ENCODE peak calls at places on chromosomes 3 and 15, in four cellular contexts. One of them, this sample, is unnamed.

GRCh38 chr3:30401971-30402370 is 204.4 kb upstream of the TGFBR2 start:
- DNase-seq in A549: no peak
- DNase-seq in HepG2: no peak
- DNase-seq in H1: no peak
- DNase-seq in this sample: no peak

GRCh38 chr3:158167737-158168469 is 58.0 kb downstream of the RSRC1 start:
- DNase-seq in HepG2: peak
- DNase-seq in A549: peak
- DNase-seq in H1: no peak
- DNase-seq in this sample: peak

GRCh38 chr3:24137958-24138875 is 193.1 kb downstream of the NR1D2 start:
- DNase-seq in HepG2: no peak
- DNase-seq in H1: no peak
- DNase-seq in A549: no peak
- DNase-seq in this sample: no peak

GRCh38 chr3:120741837-120742197 is 499 bp downstream of the RABL3 start:
- DNase-seq in H1: no peak
- DNase-seq in HepG2: peak
- DNase-seq in A549: no peak
- DNase-seq in this sample: no peak

GRCh38 chr3:113035387-113035982 is 44.7 kb downstream of the GTPBP8 start:
- DNase-seq in H1: peak
- DNase-seq in HepG2: peak
- DNase-seq in A549: peak
- DNase-seq in this sample: peak

GRCh38 chr3:66165679-66166078 is 55.1 kb upstream of the SLC25A26 start:
- DNase-seq in HepG2: no peak
- DNase-seq in H1: no peak
- DNase-seq in A549: no peak
- DNase-seq in this sample: peak

GRCh38 chr3:171565671-171566070 is 105.5 kb upstream of the TNIK start:
- DNase-seq in H1: no peak
- DNase-seq in HepG2: peak
- DNase-seq in A549: no peak
- DNase-seq in this sample: no peak

GRCh38 chr3:167913218-167913902 is 177.8 kb downstream of the SERPINI1 start:
- DNase-seq in H1: no peak
- DNase-seq in A549: peak
- DNase-seq in HepG2: no peak
- DNase-seq in this sample: no peak

GRCh38 chr15:72342385-72342784 is 22.4 kb upstream of the CELF6 start:
- DNase-seq in H1: peak
- DNase-seq in HepG2: peak
- DNase-seq in A549: peak
- DNase-seq in this sample: no peak

GRCh38 chr3:194137314-194138097 is 1.6 kb downstream of the HES1 start:
- DNase-seq in HepG2: peak
- DNase-seq in H1: peak
- DNase-seq in A549: peak
- DNase-seq in this sample: peak

GRCh38 chr3:71551286-71551919 is 32.1 kb downstream of the FOXP1 start:
- DNase-seq in A549: peak
- DNase-seq in HepG2: no peak
- DNase-seq in H1: no peak
- DNase-seq in this sample: no peak

GRCh38 chr3:154616298-154616697 is 186.3 kb upstream of the GPR149 start:
- DNase-seq in HepG2: no peak
- DNase-seq in H1: peak
- DNase-seq in A549: no peak
- DNase-seq in this sample: no peak

GRCh38 chr3:174862666-174863065 is 3.5 kb downstream of the NAALADL2 start:
- DNase-seq in A549: no peak
- DNase-seq in HepG2: no peak
- DNase-seq in H1: no peak
- DNase-seq in this sample: no peak

GRCh38 chr3:61927332-61927731 is 366.0 kb downstream of the PTPRG start:
- DNase-seq in HepG2: no peak
- DNase-seq in H1: no peak
- DNase-seq in A549: no peak
- DNase-seq in this sample: no peak

GRCh38 chr3:173870976-173871375 is 473.4 kb downstream of the NLGN1 start:
- DNase-seq in H1: no peak
- DNase-seq in HepG2: no peak
- DNase-seq in A549: no peak
- DNase-seq in this sample: no peak

GRCh38 chr3:182739619-182740018 is 53.7 kb upstream of the ATP11B start:
- DNase-seq in A549: no peak
- DNase-seq in H1: no peak
- DNase-seq in HepG2: no peak
- DNase-seq in this sample: peak

GRCh38 chr15:77966540-77967290 is 110.8 kb downstream of the TBC1D2B start:
- DNase-seq in H1: peak
- DNase-seq in HepG2: peak
- DNase-seq in A549: peak
- DNase-seq in this sample: peak

GRCh38 chr3:16410659-16411058 is 102.8 kb downstream of the RFTN1 start:
- DNase-seq in H1: no peak
- DNase-seq in HepG2: no peak
- DNase-seq in A549: no peak
- DNase-seq in this sample: no peak
- TF ChIP-seq RNF2 in H1: no peak
- TF ChIP-seq RNF2 in HepG2: no peak
- TF ChIP-seq RNF2 in A549: no peak
- TF ChIP-seq RNF2 in this sample: no peak

GRCh38 chr3:51591231-51591630 is 52.7 kb downstream of the RAD54L2 start:
- DNase-seq in H1: no peak
- DNase-seq in HepG2: no peak
- DNase-seq in A549: no peak
- DNase-seq in this sample: no peak
- TF ChIP-seq RNF2 in H1: no peak
- TF ChIP-seq RNF2 in HepG2: no peak
- TF ChIP-seq RNF2 in A549: no peak
- TF ChIP-seq RNF2 in this sample: no peak

DNA sequence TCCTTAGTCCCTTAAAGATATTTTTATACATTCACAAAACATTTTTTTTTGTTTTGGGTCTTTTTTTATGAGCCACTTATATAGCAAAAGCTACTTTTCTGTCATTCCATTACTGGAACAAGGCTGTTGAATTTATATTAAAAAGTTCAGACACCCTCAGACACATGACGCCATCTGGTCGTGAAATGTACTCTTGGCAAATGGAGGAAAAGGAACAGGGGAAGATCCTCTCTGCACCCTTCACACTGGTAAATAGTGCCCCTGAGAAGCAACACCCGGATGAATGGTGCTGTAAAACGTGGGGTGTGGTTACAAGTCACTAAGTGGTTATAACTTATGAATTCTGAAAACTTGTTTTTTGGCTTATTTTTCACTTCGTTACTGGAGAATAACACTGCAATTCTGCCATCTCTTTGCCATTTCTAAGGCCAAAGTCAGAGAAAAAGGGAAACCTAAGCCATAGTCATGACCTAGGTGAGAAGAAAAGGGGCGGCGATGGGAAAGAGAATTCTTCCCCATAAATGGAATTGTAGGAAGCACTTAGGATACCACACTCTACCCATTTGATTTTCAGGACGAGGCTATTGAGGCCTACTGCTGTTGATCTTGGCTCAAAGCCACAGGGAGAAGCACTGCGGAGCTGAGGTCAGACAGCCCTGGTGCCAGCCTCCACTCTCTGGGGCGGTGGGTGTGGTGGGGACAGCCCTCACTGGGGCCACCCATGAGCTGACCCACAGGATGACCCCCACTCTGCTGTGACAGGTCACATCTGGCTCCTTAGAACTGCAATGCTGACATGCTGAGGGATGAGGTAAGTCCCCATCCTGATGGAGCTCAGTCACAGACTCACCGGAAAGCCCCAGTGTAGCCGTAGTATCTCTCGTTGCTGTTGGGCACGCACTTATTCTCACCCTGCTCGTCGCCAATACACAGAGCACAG is 21.8 kb downstream of the LTF start:
- DNase-seq in A549: peak
- DNase-seq in HepG2: peak
- DNase-seq in H1: no peak
- DNase-seq in this sample: no peak
- TF ChIP-seq RNF2 in A549: no peak
- TF ChIP-seq RNF2 in HepG2: no peak
- TF ChIP-seq RNF2 in H1: no peak
- TF ChIP-seq RNF2 in this sample: no peak

GRCh38 chr3:37997791-37998370 is 7.3 kb downstream of the VILL start:
- DNase-seq in A549: no peak
- DNase-seq in HepG2: no peak
- DNase-seq in H1: no peak
- DNase-seq in this sample: no peak

GRCh38 chr3:38000965-38001455 is 10.4 kb downstream of the VILL start:
- DNase-seq in HepG2: no peak
- DNase-seq in A549: no peak
- DNase-seq in H1: no peak
- DNase-seq in this sample: no peak

GRCh38 chr3:38001456-38002081 is 11.0 kb downstream of the VILL start:
- DNase-seq in H1: peak
- DNase-seq in A549: no peak
- DNase-seq in HepG2: no peak
- DNase-seq in this sample: no peak

GRCh38 chr3:38000242-38000916 is 9.8 kb downstream of the VILL start:
- DNase-seq in H1: no peak
- DNase-seq in A549: no peak
- DNase-seq in HepG2: no peak
- DNase-seq in this sample: no peak

GRCh38 chr3:37999836-38000235 is 9.2 kb downstream of the VILL start:
- DNase-seq in A549: no peak
- DNase-seq in H1: no peak
- DNase-seq in HepG2: no peak
- DNase-seq in this sample: no peak
- TF ChIP-seq RNF2 in A549: no peak
- TF ChIP-seq RNF2 in H1: no peak
- TF ChIP-seq RNF2 in HepG2: no peak
- TF ChIP-seq RNF2 in this sample: no peak

GRCh38 chr3:102141913-102142210 is 292.5 kb downstream of the NFKBIZ start:
- DNase-seq in H1: no peak
- DNase-seq in HepG2: no peak
- DNase-seq in A549: no peak
- DNase-seq in this sample: no peak

GRCh38 chr3:102143536-102143935 is 291.3 kb upstream of the ZPLD1 start:
- DNase-seq in H1: no peak
- DNase-seq in HepG2: no peak
- DNase-seq in A549: no peak
- DNase-seq in this sample: no peak

GRCh38 chr3:102140116-102140515 is 290.8 kb downstream of the NFKBIZ start:
- DNase-seq in H1: no peak
- DNase-seq in A549: no peak
- DNase-seq in HepG2: no peak
- DNase-seq in this sample: no peak

GRCh38 chr3:102142379-102143058 is 292.3 kb upstream of the ZPLD1 start:
- DNase-seq in A549: no peak
- DNase-seq in HepG2: no peak
- DNase-seq in H1: no peak
- DNase-seq in this sample: no peak

GRCh38 chr3:102141096-102141912 is 292.0 kb downstream of the NFKBIZ start:
- DNase-seq in H1: no peak
- DNase-seq in A549: no peak
- DNase-seq in HepG2: no peak
- DNase-seq in this sample: no peak
- TF ChIP-seq RNF2 in H1: no peak
- TF ChIP-seq RNF2 in A549: no peak
- TF ChIP-seq RNF2 in HepG2: no peak
- TF ChIP-seq RNF2 in this sample: no peak